ENCODE peak calls at places on chromosome 3, in five cellular contexts. One of them, this sample, is unnamed.

GRCh38 chr3:126646662-126647061 is 8.3 kb downstream of the TXNRD3 start:
- DNase-seq in left lung: no peak
- DNase-seq in A549: no peak
- DNase-seq in suprapubic skin: no peak
- DNase-seq in testis: no peak
- DNase-seq in this sample: no peak

GRCh38 chr3:16130066-16130465 is 44.4 kb upstream of the GALNT15 start:
- DNase-seq in left lung: no peak
- DNase-seq in A549: no peak
- DNase-seq in suprapubic skin: no peak
- DNase-seq in testis: no peak
- DNase-seq in this sample: no peak

GRCh38 chr3:73552700-73553099 is 72.0 kb downstream of the PDZRN3 start:
- DNase-seq in left lung: no peak
- DNase-seq in A549: no peak
- DNase-seq in suprapubic skin: no peak
- DNase-seq in testis: no peak
- DNase-seq in this sample: no peak

GRCh38 chr3:45987368-45988099 is 8.1 kb downstream of the FYCO1 start:
- DNase-seq in left lung: no peak
- DNase-seq in A549: no peak
- DNase-seq in suprapubic skin: no peak
- DNase-seq in testis: peak
- DNase-seq in this sample: no peak

GRCh38 chr3:80771085-80771484 is 990.4 kb downstream of the GBE1 start:
- DNase-seq in left lung: no peak
- DNase-seq in A549: peak
- DNase-seq in suprapubic skin: no peak
- DNase-seq in testis: peak
- DNase-seq in this sample: no peak

GRCh38 chr3:100463002-100463401 is 29.4 kb upstream of the TMEM45A start:
- DNase-seq in left lung: no peak
- DNase-seq in A549: peak
- DNase-seq in suprapubic skin: no peak
- DNase-seq in testis: peak
- DNase-seq in this sample: no peak

GRCh38 chr3:28575100-28575747 is 226.6 kb upstream of the AZI2 start:
- DNase-seq in left lung: peak
- DNase-seq in A549: no peak
- DNase-seq in suprapubic skin: no peak
- DNase-seq in testis: peak
- DNase-seq in this sample: peak

GRCh38 chr3:127275287-127275781 is 12.5 kb downstream of the PRR20G start:
- DNase-seq in left lung: no peak
- DNase-seq in A549: no peak
- DNase-seq in suprapubic skin: no peak
- DNase-seq in testis: no peak
- DNase-seq in this sample: no peak

GRCh38 chr3:47646362-47646761 is 67.7 kb upstream of the CSPG5 start:
- DNase-seq in left lung: no peak
- DNase-seq in A549: no peak
- DNase-seq in suprapubic skin: no peak
- DNase-seq in testis: no peak
- DNase-seq in this sample: no peak

GRCh38 chr3:49747792-49748480 is 24.2 kb upstream of the GMPPB start:
- DNase-seq in left lung: no peak
- DNase-seq in A549: no peak
- DNase-seq in suprapubic skin: no peak
- DNase-seq in testis: no peak
- DNase-seq in this sample: no peak

GRCh38 chr3:168157301-168157700 is 61.6 kb upstream of the GOLIM4 start:
- DNase-seq in left lung: no peak
- DNase-seq in A549: no peak
- DNase-seq in suprapubic skin: no peak
- DNase-seq in testis: no peak
- DNase-seq in this sample: no peak

GRCh38 chr3:122936335-122936734 is 91.2 kb downstream of the SEMA5B start:
- DNase-seq in left lung: no peak
- DNase-seq in A549: no peak
- DNase-seq in suprapubic skin: no peak
- DNase-seq in testis: peak
- DNase-seq in this sample: no peak

GRCh38 chr3:30544811-30545210 is 61.6 kb upstream of the TGFBR2 start:
- DNase-seq in left lung: no peak
- DNase-seq in A549: peak
- DNase-seq in suprapubic skin: peak
- DNase-seq in testis: no peak
- DNase-seq in this sample: no peak

GRCh38 chr3:141255864-141256263 is 24.2 kb downstream of the PXYLP1 start:
- DNase-seq in left lung: no peak
- DNase-seq in A549: peak
- DNase-seq in suprapubic skin: no peak
- DNase-seq in testis: no peak
- DNase-seq in this sample: no peak

GRCh38 chr3:120145498-120146285 is 51.4 kb upstream of the GSK3B start:
- DNase-seq in left lung: no peak
- DNase-seq in A549: peak
- DNase-seq in suprapubic skin: no peak
- DNase-seq in testis: no peak
- DNase-seq in this sample: no peak

GRCh38 chr3:194272861-194273266 is 78.3 kb downstream of the CPN2 start:
- DNase-seq in left lung: no peak
- DNase-seq in A549: no peak
- DNase-seq in suprapubic skin: peak
- DNase-seq in testis: peak
- DNase-seq in this sample: no peak

GRCh38 chr3:168250415-168250861 is 154.7 kb upstream of the GOLIM4 start:
- DNase-seq in left lung: no peak
- DNase-seq in A549: no peak
- DNase-seq in suprapubic skin: no peak
- DNase-seq in testis: peak
- DNase-seq in this sample: no peak

GRCh38 chr3:185549111-185549510 is 3.3 kb downstream of the LIPH start:
- DNase-seq in left lung: no peak
- DNase-seq in A549: peak
- DNase-seq in suprapubic skin: no peak
- DNase-seq in testis: peak
- DNase-seq in this sample: no peak

GRCh38 chr3:44048196-44048924 is 193.3 kb upstream of the TOPAZ1 start:
- DNase-seq in left lung: no peak
- DNase-seq in A549: no peak
- DNase-seq in suprapubic skin: no peak
- DNase-seq in testis: no peak
- DNase-seq in this sample: no peak

GRCh38 chr3:102181202-102181920 is 253.5 kb upstream of the ZPLD1 start:
- DNase-seq in left lung: no peak
- DNase-seq in A549: peak
- DNase-seq in suprapubic skin: no peak
- DNase-seq in testis: no peak
- DNase-seq in this sample: no peak

GRCh38 chr3:171809513-171810277 is 588 bp downstream of the PLD1 start:
- DNase-seq in left lung: peak
- DNase-seq in A549: peak
- DNase-seq in suprapubic skin: peak
- DNase-seq in testis: peak
- DNase-seq in this sample: no peak

GRCh38 chr3:46981932-46982471 is 2.5 kb downstream of the NBEAL2 start:
- DNase-seq in left lung: peak
- DNase-seq in A549: no peak
- DNase-seq in suprapubic skin: no peak
- DNase-seq in testis: no peak
- DNase-seq in this sample: no peak

GRCh38 chr3:133383175-133383574 is 16.7 kb upstream of the BFSP2 start:
- DNase-seq in left lung: no peak
- DNase-seq in A549: no peak
- DNase-seq in suprapubic skin: no peak
- DNase-seq in testis: no peak
- DNase-seq in this sample: no peak

GRCh38 chr3:38731522-38731921 is 82.0 kb upstream of the SCN5A start:
- DNase-seq in left lung: no peak
- DNase-seq in A549: no peak
- DNase-seq in suprapubic skin: no peak
- DNase-seq in testis: no peak
- DNase-seq in this sample: no peak

GRCh38 chr3:11954312-11954934 is 49.8 kb upstream of the SYN2 start:
- DNase-seq in left lung: no peak
- DNase-seq in A549: no peak
- DNase-seq in suprapubic skin: no peak
- DNase-seq in testis: peak
- DNase-seq in this sample: no peak

GRCh38 chr3:31027914-31028313 is 133.5 kb upstream of the GADL1 start:
- DNase-seq in left lung: no peak
- DNase-seq in A549: no peak
- DNase-seq in suprapubic skin: no peak
- DNase-seq in testis: no peak
- DNase-seq in this sample: no peak

GRCh38 chr3:41668366-41668765 is 293.5 kb downstream of the ULK4 start:
- DNase-seq in left lung: no peak
- DNase-seq in A549: no peak
- DNase-seq in suprapubic skin: no peak
- DNase-seq in testis: no peak
- DNase-seq in this sample: no peak

GRCh38 chr3:111616417-111617105 is 21.4 kb upstream of the ZBED2 start:
- DNase-seq in left lung: peak
- DNase-seq in A549: peak
- DNase-seq in suprapubic skin: no peak
- DNase-seq in testis: no peak
- DNase-seq in this sample: no peak

GRCh38 chr3:180421221-180421620 is 180.7 kb upstream of the TTC14 start:
- DNase-seq in left lung: no peak
- DNase-seq in A549: no peak
- DNase-seq in suprapubic skin: no peak
- DNase-seq in testis: no peak
- DNase-seq in this sample: no peak

GRCh38 chr3:157279237-157279636 is 119.3 kb upstream of the CCNL1 start:
- DNase-seq in left lung: no peak
- DNase-seq in A549: no peak
- DNase-seq in suprapubic skin: no peak
- DNase-seq in testis: no peak
- DNase-seq in this sample: no peak

GRCh38 chr3:44926921-44927320 is 49.1 kb downstream of the ZDHHC3 start:
- DNase-seq in left lung: no peak
- DNase-seq in A549: no peak
- DNase-seq in suprapubic skin: no peak
- DNase-seq in testis: peak
- DNase-seq in this sample: no peak

GRCh38 chr3:37652851-37653250 is 208.8 kb upstream of the CTDSPL start:
- DNase-seq in left lung: no peak
- DNase-seq in A549: no peak
- DNase-seq in suprapubic skin: no peak
- DNase-seq in testis: no peak
- DNase-seq in this sample: no peak

DNA sequence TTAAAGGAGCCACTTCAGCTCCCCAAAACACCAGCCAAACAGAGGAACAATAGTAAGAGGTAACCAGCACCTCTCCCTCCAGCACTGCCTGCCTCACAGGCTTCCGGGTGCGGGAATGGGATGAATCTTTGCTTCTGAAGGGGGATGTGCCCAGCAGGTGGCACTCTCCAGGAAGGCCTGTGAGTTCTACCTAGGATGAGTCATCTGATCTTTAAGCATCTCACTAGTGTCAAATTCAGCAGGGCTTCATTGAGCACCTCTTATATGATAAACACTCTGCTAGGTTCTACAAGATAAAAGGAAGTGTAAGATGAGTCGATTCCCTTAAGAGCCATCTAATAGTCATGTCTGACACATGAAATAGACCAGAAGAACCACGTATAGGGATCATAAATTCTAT is 237.4 kb upstream of the UMPS start:
- DNase-seq in left lung: no peak
- DNase-seq in A549: peak
- DNase-seq in suprapubic skin: no peak
- DNase-seq in testis: peak
- DNase-seq in this sample: no peak
- TF ChIP-seq CTCF in left lung: no peak
- TF ChIP-seq CTCF in A549: peak
- TF ChIP-seq CTCF in suprapubic skin: peak
- TF ChIP-seq CTCF in testis: no peak
- TF ChIP-seq CTCF in this sample: no peak

DNA sequence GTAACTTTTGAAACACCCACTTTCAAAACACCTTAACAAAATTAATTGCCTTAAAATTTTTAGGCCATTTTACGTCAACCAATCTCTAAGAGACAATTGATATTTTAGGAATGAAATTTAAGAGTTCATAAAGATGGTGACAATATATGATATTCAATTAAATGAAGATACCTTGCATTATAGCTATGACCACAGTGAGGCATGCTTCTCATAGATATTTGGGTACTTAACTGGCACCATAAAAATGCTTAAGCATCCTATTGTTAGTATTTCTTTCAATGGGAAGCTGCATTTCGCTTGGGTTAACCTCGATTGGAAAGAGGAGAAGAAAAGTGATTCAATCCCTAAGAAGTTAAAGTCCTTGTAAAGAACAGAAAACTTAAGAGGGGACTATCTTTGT is 209.0 kb downstream of the GAP43 start:
- DNase-seq in left lung: no peak
- DNase-seq in A549: no peak
- DNase-seq in suprapubic skin: no peak
- DNase-seq in testis: no peak
- DNase-seq in this sample: no peak
- TF ChIP-seq CTCF in left lung: no peak
- TF ChIP-seq CTCF in A549: no peak
- TF ChIP-seq CTCF in suprapubic skin: no peak
- TF ChIP-seq CTCF in testis: no peak
- TF ChIP-seq CTCF in this sample: no peak

DNA sequence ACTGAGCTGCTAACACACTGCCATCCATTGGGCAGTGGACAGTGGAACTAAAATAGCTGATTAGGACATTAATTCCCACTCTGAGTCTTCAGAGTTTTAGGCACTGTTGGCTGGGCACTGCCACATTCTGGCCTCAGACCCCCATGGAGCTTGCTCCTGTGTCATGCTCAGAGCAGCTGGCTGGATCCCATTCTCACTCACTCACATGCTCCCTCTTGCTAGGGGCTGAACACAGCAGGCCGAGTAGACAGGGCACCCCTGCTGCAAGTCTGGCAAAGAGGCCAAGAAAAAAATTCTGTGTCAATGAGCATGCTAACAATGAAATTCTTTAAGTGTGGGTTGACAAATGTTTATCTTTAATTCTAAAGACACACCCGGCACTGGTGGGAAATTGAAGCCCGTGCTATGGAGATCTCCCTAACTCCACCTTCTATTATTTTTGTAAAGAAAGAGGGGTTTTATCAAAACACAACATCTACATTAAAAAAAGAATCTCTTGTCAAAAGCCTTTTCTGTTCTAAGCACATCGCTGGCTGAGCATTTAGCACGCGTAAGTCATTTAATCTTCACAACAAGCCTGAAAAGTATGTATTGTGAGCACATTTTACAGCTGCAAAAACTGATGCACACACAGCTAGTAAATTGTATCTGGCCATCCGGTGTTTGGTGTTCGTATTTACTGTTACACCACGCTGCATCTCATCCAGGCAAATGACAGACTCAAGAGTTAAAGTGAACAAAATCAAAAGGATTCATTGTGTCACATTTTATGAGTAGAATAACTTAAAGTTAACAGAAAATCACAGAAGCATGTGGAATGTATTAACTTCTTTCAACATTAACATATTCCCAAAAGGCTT is 362.1 kb downstream of the PLOD2 start:
- DNase-seq in left lung: no peak
- DNase-seq in A549: no peak
- DNase-seq in suprapubic skin: no peak
- DNase-seq in testis: no peak
- DNase-seq in this sample: no peak
- TF ChIP-seq CTCF in left lung: no peak
- TF ChIP-seq CTCF in A549: no peak
- TF ChIP-seq CTCF in suprapubic skin: no peak
- TF ChIP-seq CTCF in testis: no peak
- TF ChIP-seq CTCF in this sample: no peak

GRCh38 chr3:60629816-60630215 is 621.4 kb downstream of the FHIT start:
- DNase-seq in left lung: no peak
- DNase-seq in A549: no peak
- DNase-seq in suprapubic skin: no peak
- DNase-seq in testis: no peak
- DNase-seq in this sample: no peak
- TF ChIP-seq CTCF in left lung: no peak
- TF ChIP-seq CTCF in A549: no peak
- TF ChIP-seq CTCF in suprapubic skin: no peak
- TF ChIP-seq CTCF in testis: no peak
- TF ChIP-seq CTCF in this sample: no peak